ENCODE peak calls at places on chromosome 1, in ten cellular contexts. L is CD8-positive, alpha-beta memory T cell; W is fibroblast of lung; V is T-cell; E is EL; M is NCI-H1417; Z is H54; K is AG09309; S is stimulated activated CD8-positive, alpha-beta memory T cell treated with anti-CD3 and anti-CD28 coated beads, Interleukin-15, amount 100 ng/mL, for 4 hours; X is brain microvascular endothelial cell. G is an unnamed sample.

GRCh38 chr1:17874231-17874630 is 119.1 kb downstream of the ACTL8 start:
- DNase-seq in L (no peak), W (peak), V (no peak), E (peak), M (no peak), Z (peak), K (peak), S (no peak), X (peak), G (peak)

GRCh38 chr1:240562111-240562590 is 49.8 kb downstream of the GREM2 start:
- DNase-seq in L (no peak), W (peak), V (no peak), E (peak), M (peak), Z (no peak), K (no peak), S (no peak), X (no peak), G (peak)

GRCh38 chr1:95778217-95778616 is 544.2 kb downstream of the RWDD3 start:
- DNase-seq in L (no peak), W (no peak), V (no peak), E (no peak), M (no peak), Z (no peak), K (no peak), S (no peak), X (no peak), G (no peak)

GRCh38 chr1:31155216-31155806 is 84.4 kb downstream of the NKAIN1 start:
- DNase-seq in L (peak), W (peak), V (peak), E (peak), M (peak), Z (peak), K (no peak), S (peak), X (peak), G (peak)

GRCh38 chr1:206794294-206794908 is 22.1 kb upstream of the IL10 start:
- DNase-seq in L (no peak), W (no peak), V (no peak), E (no peak), M (no peak), Z (no peak), K (no peak), S (no peak), X (no peak), G (no peak)

GRCh38 chr1:228993106-228993505 is 257.8 kb downstream of the RHOU start:
- DNase-seq in L (no peak), W (no peak), V (no peak), E (no peak), M (no peak), Z (no peak), K (no peak), S (no peak), X (no peak), G (no peak)

GRCh38 chr1:163165119-163165518 is 37.6 kb downstream of the RGS5 start:
- DNase-seq in L (no peak), W (no peak), V (no peak), E (no peak), M (no peak), Z (no peak), K (no peak), S (no peak), X (no peak), G (no peak)

GRCh38 chr1:95408506-95409136 is 174.6 kb downstream of the RWDD3 start:
- DNase-seq in L (no peak), W (no peak), V (no peak), E (no peak), M (peak), Z (no peak), K (no peak), S (no peak), X (no peak), G (no peak)

GRCh38 chr1:62869217-62869754 is 85.4 kb downstream of the ATG4C start:
- DNase-seq in L (no peak), W (no peak), V (no peak), E (no peak), M (no peak), Z (no peak), K (no peak), S (no peak), X (no peak), G (no peak)

GRCh38 chr1:234756066-234756783 is 146.2 kb upstream of the IRF2BP2 start:
- DNase-seq in L (no peak), W (peak), V (no peak), E (peak), M (no peak), Z (no peak), K (no peak), S (no peak), X (peak), G (peak)

GRCh38 chr1:228039504-228039903 is 32.7 kb downstream of the WNT3A start:
- DNase-seq in L (no peak), W (no peak), V (no peak), E (no peak), M (no peak), Z (no peak), K (no peak), S (no peak), X (no peak), G (no peak)

GRCh38 chr1:59697138-59697811 is 117.5 kb upstream of the HOOK1 start:
- DNase-seq in L (no peak), W (no peak), V (peak), E (no peak), M (no peak), Z (no peak), K (no peak), S (no peak), X (no peak), G (peak)